ENCODE peak calls at places on chromosomes 12 and 14, in six cellular contexts. One of them, this sample, is unnamed.

GRCh38 chr12:50390284-50390683 is 6.1 kb downstream of the FAM186A start:
- DNase-seq in mesendoderm: peak
- DNase-seq in IMR-90: peak
- DNase-seq in H1: no peak
- DNase-seq in mesenchymal stem cell: peak
- DNase-seq in trophoblast cell: peak
- DNase-seq in this sample: no peak

GRCh38 chr12:56878010-56878339 is 56.2 kb downstream of the SDR9C7 start:
- DNase-seq in mesendoderm: no peak
- DNase-seq in IMR-90: no peak
- DNase-seq in H1: no peak
- DNase-seq in mesenchymal stem cell: no peak
- DNase-seq in trophoblast cell: peak
- DNase-seq in this sample: no peak

GRCh38 chr14:20418501-20418909 is 5.2 kb upstream of the TEP1 start:
- DNase-seq in mesendoderm: no peak
- DNase-seq in IMR-90: no peak
- DNase-seq in H1: no peak
- DNase-seq in mesenchymal stem cell: no peak
- DNase-seq in trophoblast cell: no peak
- DNase-seq in this sample: no peak

GRCh38 chr14:90521121-90521929 is 124.5 kb downstream of the CALM1 start:
- DNase-seq in mesendoderm: no peak
- DNase-seq in IMR-90: no peak
- DNase-seq in H1: no peak
- DNase-seq in mesenchymal stem cell: peak
- DNase-seq in trophoblast cell: no peak
- DNase-seq in this sample: no peak

GRCh38 chr12:124416516-124417395 is 121.9 kb downstream of the RFLNA start:
- DNase-seq in mesendoderm: no peak
- DNase-seq in IMR-90: peak
- DNase-seq in H1: no peak
- DNase-seq in mesenchymal stem cell: peak
- DNase-seq in trophoblast cell: no peak
- DNase-seq in this sample: no peak

GRCh38 chr14:29821665-29822429 is 105.8 kb downstream of the PRKD1 start:
- DNase-seq in mesendoderm: no peak
- DNase-seq in IMR-90: no peak
- DNase-seq in H1: no peak
- DNase-seq in mesenchymal stem cell: peak
- DNase-seq in trophoblast cell: no peak
- DNase-seq in this sample: no peak

GRCh38 chr14:78162202-78162601 is 8.0 kb upstream of the NRXN3 start:
- DNase-seq in mesendoderm: peak
- DNase-seq in IMR-90: no peak
- DNase-seq in H1: no peak
- DNase-seq in mesenchymal stem cell: no peak
- DNase-seq in trophoblast cell: no peak
- DNase-seq in this sample: no peak

GRCh38 chr12:124764451-124764850 is 99.2 kb downstream of the SCARB1 start:
- DNase-seq in mesendoderm: peak
- DNase-seq in IMR-90: peak
- DNase-seq in H1: peak
- DNase-seq in mesenchymal stem cell: peak
- DNase-seq in trophoblast cell: peak
- DNase-seq in this sample: no peak

GRCh38 chr14:22773162-22774010 is 6.9 kb downstream of the OXA1L start:
- DNase-seq in mesendoderm: no peak
- DNase-seq in IMR-90: no peak
- DNase-seq in H1: no peak
- DNase-seq in mesenchymal stem cell: no peak
- DNase-seq in trophoblast cell: no peak
- DNase-seq in this sample: no peak

GRCh38 chr14:38616959-38617358 is 361.1 kb upstream of the CLEC14A start:
- DNase-seq in mesendoderm: peak
- DNase-seq in IMR-90: peak
- DNase-seq in H1: no peak
- DNase-seq in mesenchymal stem cell: no peak
- DNase-seq in trophoblast cell: peak
- DNase-seq in this sample: no peak

GRCh38 chr12:98295681-98296080 is 219.7 kb upstream of the TMPO start:
- DNase-seq in mesendoderm: no peak
- DNase-seq in IMR-90: no peak
- DNase-seq in H1: no peak
- DNase-seq in mesenchymal stem cell: no peak
- DNase-seq in trophoblast cell: peak
- DNase-seq in this sample: no peak

GRCh38 chr12:69655616-69656336 is 43.3 kb downstream of the BEST3 start:
- DNase-seq in mesendoderm: peak
- DNase-seq in IMR-90: peak
- DNase-seq in H1: no peak
- DNase-seq in mesenchymal stem cell: peak
- DNase-seq in trophoblast cell: peak
- DNase-seq in this sample: no peak

GRCh38 chr12:121467638-121468403 is 67.9 kb downstream of the RNF34 start:
- DNase-seq in mesendoderm: peak
- DNase-seq in IMR-90: no peak
- DNase-seq in H1: peak
- DNase-seq in mesenchymal stem cell: peak
- DNase-seq in trophoblast cell: no peak
- DNase-seq in this sample: peak

GRCh38 chr12:76874491-76875190 is 4.2 kb downstream of the CSRP2 start:
- DNase-seq in mesendoderm: peak
- DNase-seq in IMR-90: no peak
- DNase-seq in H1: peak
- DNase-seq in mesenchymal stem cell: no peak
- DNase-seq in trophoblast cell: no peak
- DNase-seq in this sample: no peak

GRCh38 chr12:2271961-2272360 is 219.2 kb downstream of the CACNA1C start:
- DNase-seq in mesendoderm: no peak
- DNase-seq in IMR-90: no peak
- DNase-seq in H1: no peak
- DNase-seq in mesenchymal stem cell: no peak
- DNase-seq in trophoblast cell: no peak
- DNase-seq in this sample: no peak

GRCh38 chr12:131883521-131883900 is 10.9 kb upstream of the ULK1 start:
- DNase-seq in mesendoderm: no peak
- DNase-seq in IMR-90: no peak
- DNase-seq in H1: no peak
- DNase-seq in mesenchymal stem cell: no peak
- DNase-seq in trophoblast cell: no peak
- DNase-seq in this sample: no peak

GRCh38 chr12:120939523-120939922 is 35.4 kb upstream of the SPPL3 start:
- DNase-seq in mesendoderm: no peak
- DNase-seq in IMR-90: no peak
- DNase-seq in H1: no peak
- DNase-seq in mesenchymal stem cell: no peak
- DNase-seq in trophoblast cell: peak
- DNase-seq in this sample: no peak

GRCh38 chr12:77344651-77345050 is 279.3 kb upstream of the E2F7 start:
- DNase-seq in mesendoderm: no peak
- DNase-seq in IMR-90: no peak
- DNase-seq in H1: no peak
- DNase-seq in mesenchymal stem cell: no peak
- DNase-seq in trophoblast cell: no peak
- DNase-seq in this sample: no peak

GRCh38 chr14:55153951-55154350 is 24.9 kb downstream of the LGALS3 start:
- DNase-seq in mesendoderm: no peak
- DNase-seq in IMR-90: no peak
- DNase-seq in H1: no peak
- DNase-seq in mesenchymal stem cell: no peak
- DNase-seq in trophoblast cell: no peak
- DNase-seq in this sample: no peak

GRCh38 chr14:64800000-64800399 is 79.7 kb downstream of the SPTB start:
- DNase-seq in mesendoderm: peak
- DNase-seq in IMR-90: peak
- DNase-seq in H1: no peak
- DNase-seq in mesenchymal stem cell: peak
- DNase-seq in trophoblast cell: no peak
- DNase-seq in this sample: no peak

GRCh38 chr14:88613552-88614010 is 50.7 kb downstream of the ZC3H14 start:
- DNase-seq in mesendoderm: no peak
- DNase-seq in IMR-90: peak
- DNase-seq in H1: no peak
- DNase-seq in mesenchymal stem cell: peak
- DNase-seq in trophoblast cell: no peak
- DNase-seq in this sample: no peak

GRCh38 chr12:74985293-74985985 is 224.2 kb downstream of the KCNC2 start:
- DNase-seq in mesendoderm: no peak
- DNase-seq in IMR-90: no peak
- DNase-seq in H1: no peak
- DNase-seq in mesenchymal stem cell: no peak
- DNase-seq in trophoblast cell: no peak
- DNase-seq in this sample: no peak

GRCh38 chr12:26528943-26529342 is 304.1 kb downstream of the ITPR2 start:
- DNase-seq in mesendoderm: no peak
- DNase-seq in IMR-90: no peak
- DNase-seq in H1: no peak
- DNase-seq in mesenchymal stem cell: no peak
- DNase-seq in trophoblast cell: no peak
- DNase-seq in this sample: no peak
- H3K23ac ChIP-seq in mesendoderm: no peak
- H3K23ac ChIP-seq in IMR-90: no peak
- H3K23ac ChIP-seq in H1: no peak
- H3K23ac ChIP-seq in mesenchymal stem cell: no peak
- H3K23ac ChIP-seq in trophoblast cell: no peak
- H3K23ac ChIP-seq in this sample: no peak

GRCh38 chr12:82954572-82954971 is 267.9 kb downstream of the TMTC2 start:
- DNase-seq in mesendoderm: no peak
- DNase-seq in IMR-90: no peak
- DNase-seq in H1: no peak
- DNase-seq in mesenchymal stem cell: no peak
- DNase-seq in trophoblast cell: no peak
- DNase-seq in this sample: no peak
- H2AK5ac ChIP-seq in mesendoderm: no peak
- H2AK5ac ChIP-seq in IMR-90: no peak
- H2AK5ac ChIP-seq in H1: no peak
- H2AK5ac ChIP-seq in mesenchymal stem cell: no peak
- H2AK5ac ChIP-seq in trophoblast cell: no peak
- H2AK5ac ChIP-seq in this sample: no peak

DNA sequence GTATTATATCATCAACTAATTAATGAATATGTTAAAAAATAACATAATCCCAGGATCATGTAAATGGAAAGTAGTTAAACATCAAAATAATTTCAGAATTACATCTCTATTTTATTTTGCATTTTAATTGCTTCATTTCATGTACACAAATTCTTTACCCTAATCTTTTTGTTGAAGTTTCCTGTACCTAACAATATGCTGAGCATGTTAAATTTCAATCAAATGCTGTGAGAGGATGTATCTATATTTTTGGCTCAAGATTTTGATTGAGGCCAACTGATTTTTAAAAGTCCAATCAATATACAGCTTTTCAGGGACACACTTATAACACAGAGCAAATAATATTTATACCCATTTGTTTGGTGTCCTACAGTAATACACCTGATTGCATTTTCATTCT is 6.4 kb downstream of the GPRC5D start:
- DNase-seq in mesendoderm: no peak
- DNase-seq in IMR-90: no peak
- DNase-seq in H1: no peak
- DNase-seq in mesenchymal stem cell: no peak
- DNase-seq in trophoblast cell: no peak
- DNase-seq in this sample: no peak
- H3K4me3 ChIP-seq in mesendoderm: no peak
- H3K4me3 ChIP-seq in IMR-90: no peak
- H3K4me3 ChIP-seq in H1: no peak
- H3K4me3 ChIP-seq in mesenchymal stem cell: no peak
- H3K4me3 ChIP-seq in trophoblast cell: no peak
- H3K4me3 ChIP-seq in this sample: no peak

GRCh38 chr12:27274706-27275105 is 30.6 kb downstream of the STK38L start:
- DNase-seq in mesendoderm: no peak
- DNase-seq in IMR-90: peak
- DNase-seq in H1: no peak
- DNase-seq in mesenchymal stem cell: no peak
- DNase-seq in trophoblast cell: no peak
- DNase-seq in this sample: no peak
- H3K23ac ChIP-seq in mesendoderm: no peak
- H3K23ac ChIP-seq in IMR-90: peak
- H3K23ac ChIP-seq in H1: no peak
- H3K23ac ChIP-seq in mesenchymal stem cell: no peak
- H3K23ac ChIP-seq in trophoblast cell: no peak
- H3K23ac ChIP-seq in this sample: no peak

DNA sequence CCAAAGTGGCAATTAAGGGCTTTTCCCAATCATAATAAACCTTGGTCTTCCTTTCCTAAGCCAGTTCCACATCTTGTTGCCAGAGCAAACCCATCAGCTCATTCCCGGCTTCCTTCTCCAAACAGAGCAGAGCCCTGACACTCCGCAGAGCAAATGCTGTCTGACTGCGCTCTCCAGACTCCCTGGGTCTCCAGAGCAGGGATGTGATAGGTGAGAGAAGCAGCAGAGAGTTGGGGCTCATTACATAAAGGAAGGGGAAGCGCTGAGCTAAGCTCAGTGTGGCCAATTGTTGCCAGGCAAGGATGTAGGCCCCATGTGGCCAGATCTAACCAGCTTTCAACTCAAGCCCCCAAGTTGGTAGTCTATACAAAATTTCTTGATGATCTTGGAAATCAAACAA is 36.2 kb upstream of the PAX9 start:
- DNase-seq in mesendoderm: no peak
- DNase-seq in IMR-90: no peak
- DNase-seq in H1: no peak
- DNase-seq in mesenchymal stem cell: no peak
- DNase-seq in trophoblast cell: no peak
- DNase-seq in this sample: no peak
- H2AK5ac ChIP-seq in mesendoderm: no peak
- H2AK5ac ChIP-seq in IMR-90: no peak
- H2AK5ac ChIP-seq in H1: no peak
- H2AK5ac ChIP-seq in mesenchymal stem cell: no peak
- H2AK5ac ChIP-seq in trophoblast cell: no peak
- H2AK5ac ChIP-seq in this sample: no peak

DNA sequence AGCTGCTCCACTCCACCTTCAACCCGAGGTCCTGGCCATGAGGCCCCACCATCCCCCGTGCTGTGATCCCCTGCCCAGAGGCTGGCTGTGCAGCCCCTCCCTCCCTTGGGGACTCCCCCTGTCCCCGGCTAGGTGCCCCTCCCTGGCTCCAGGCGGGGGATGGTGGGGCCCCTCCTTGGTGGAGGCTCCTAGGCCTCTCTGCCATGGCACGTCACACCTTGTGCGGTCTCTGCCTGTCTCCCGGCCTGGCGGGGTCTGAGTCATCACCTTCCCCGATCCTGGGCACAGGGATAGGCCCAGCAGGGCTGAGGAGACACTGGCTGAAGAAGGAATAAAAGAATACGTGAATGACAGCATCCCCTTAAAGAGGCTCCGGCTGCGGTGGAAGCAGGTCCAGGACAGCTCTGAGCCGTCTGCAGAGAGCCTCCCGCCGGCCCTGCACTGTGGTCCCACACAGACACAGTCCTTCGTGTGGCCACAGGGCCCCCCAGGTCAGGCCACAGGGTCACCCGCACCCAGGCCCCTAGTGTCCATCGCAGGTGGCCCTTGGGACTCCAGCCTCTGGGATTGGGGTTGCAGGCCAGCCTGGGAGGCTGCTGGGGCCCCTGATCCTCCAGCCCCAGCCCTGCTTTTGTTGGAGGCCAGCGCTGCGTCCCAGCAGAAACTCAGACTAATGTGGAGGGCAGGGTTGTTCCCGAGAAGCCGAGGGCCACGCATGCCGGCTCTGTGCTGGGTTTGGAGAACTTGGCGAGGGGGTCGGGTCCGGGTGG is 43.6 kb downstream of the KIF26A start:
- DNase-seq in mesendoderm: no peak
- DNase-seq in IMR-90: no peak
- DNase-seq in H1: no peak
- DNase-seq in mesenchymal stem cell: no peak
- DNase-seq in trophoblast cell: no peak
- DNase-seq in this sample: no peak
- H3K4me3 ChIP-seq in mesendoderm: no peak
- H3K4me3 ChIP-seq in IMR-90: no peak
- H3K4me3 ChIP-seq in H1: no peak
- H3K4me3 ChIP-seq in mesenchymal stem cell: no peak
- H3K4me3 ChIP-seq in trophoblast cell: no peak
- H3K4me3 ChIP-seq in this sample: no peak